ENCODE peak calls at places on chromosomes 4 and X, in ten cellular contexts. Z, E, W, O, U, J, M, Y, G and R are unnamed samples.

GRCh38 chr4:159071178-159071968 is 31.5 kb upstream of the RAPGEF2 start:
- DNase-seq in J (no peak), O (no peak), G (no peak), U (no peak), E (peak; percentile 22), M (no peak), W (no peak), Y (no peak), Z (no peak), R (no peak)

GRCh38 chr4:168607215-168607614 is 110.4 kb downstream of the PALLD start:
- DNase-seq in E (no peak), O (no peak), Z (no peak), J (no peak), W (no peak), U (no peak), Y (no peak), G (no peak), M (no peak), R (no peak)

GRCh38 chr4:44553143-44553542 is 98.3 kb downstream of the YIPF7 start:
- DNase-seq in Y (no peak), O (no peak), J (no peak), Z (no peak), W (no peak), U (no peak), M (no peak), E (no peak), G (no peak), R (no peak)

GRCh38 chr4:128525939-128526630 is 238.5 kb upstream of the PGRMC2 start:
- DNase-seq in Y (no peak), Z (no peak), U (no peak), M (no peak), E (no peak), W (no peak), J (no peak), G (no peak), O (no peak), R (no peak)

GRCh38 chr4:1540601-1541375 is 134.5 kb upstream of the NKX1-1 start:
- DNase-seq in W (no peak), Z (no peak), E (no peak), J (no peak), U (no peak), G (no peak), M (no peak), O (no peak), Y (no peak), R (no peak)

GRCh38 chr4:37392540-37393255 is 148.2 kb downstream of the NWD2 start:
- DNase-seq in M (no peak), J (no peak), U (no peak), E (no peak), Z (peak; percentile 40), G (no peak), Y (no peak), O (no peak), W (no peak), R (no peak)

GRCh38 chr4:151117371-151117962 is 18.0 kb downstream of the RPS3A start:
- DNase-seq in E (peak; percentile 68), Y (peak; percentile 74), M (peak; percentile 21), J (peak; percentile 49), G (peak; percentile 40), O (no peak), W (no peak), U (peak; percentile 24), Z (no peak), R (peak; percentile 70)

GRCh38 chr4:89753601-89754066 is 83.3 kb downstream of the SNCA start:
- DNase-seq in U (no peak), E (peak; percentile 39), Z (no peak), M (no peak), Y (no peak), J (no peak), O (no peak), W (no peak), G (no peak), R (no peak)

GRCh38 chrX:37787353-37787869 is 7.6 kb downstream of the CYBB start:
- DNase-seq in O (no peak), U (no peak), W (no peak), J (no peak), M (no peak), G (no peak), Z (no peak), E (no peak), Y (no peak), R (no peak)

GRCh38 chrX:110163488-110163887 is 154.4 kb downstream of the AMMECR1 start:
- DNase-seq in M (no peak), G (no peak), J (no peak), E (no peak), Y (no peak), Z (no peak), U (peak; percentile 21), O (no peak), W (no peak), R (no peak)

GRCh38 chr4:1047106-1047975 is 35.9 kb downstream of the FGFRL1 start:
- DNase-seq in E (no peak), Z (no peak), O (no peak), W (no peak), G (no peak), Y (no peak), M (no peak), U (no peak), J (no peak), R (peak; percentile 6)

GRCh38 chrX:46978341-46979291 is 66.4 kb downstream of the JADE3 start:
- DNase-seq in U (peak; percentile 29), J (peak; percentile 54), W (peak; percentile 19), O (no peak), Y (peak; percentile 88), G (peak; percentile 24), E (peak; percentile 8), M (peak; percentile 54), Z (no peak), R (peak; percentile 66)

GRCh38 chr4:79723507-79723906 is 315.5 kb upstream of the GK2 start:
- DNase-seq in M (no peak), Z (no peak), W (no peak), O (no peak), Y (no peak), U (no peak), E (no peak), G (no peak), J (no peak), R (no peak)